ENCODE peak calls at places on chromosome 22, in nine cellular contexts. V is left ventricle myocardium inferior; C is erythroblast; D is fibroblast of the conjunctiva; G is HT1080; S is pulmonary artery endothelial cell; O is LHCN-M2; K is stimulated activated CD8-positive, alpha-beta memory T cell treated with anti-CD3 and anti-CD28 coated beads, Interleukin-2, amount 100 ng/mL, for 1 hour; M is NCI-H510A. J is an unnamed sample.

GRCh38 chr22:39194098-39194497 is 41.6 kb upstream of the CBX7 start:
- DNase-seq in V (no peak), C (no peak), D (no peak), G (no peak), S (no peak), O (no peak), K (no peak), M (no peak), J (no peak)

GRCh38 chr22:26385164-26385563 is 43.9 kb upstream of the ASPHD2 start:
- DNase-seq in V (no peak), C (no peak), D (no peak), G (no peak), S (no peak), O (peak), K (no peak), M (no peak), J (no peak)

GRCh38 chr22:29078036-29078868 is 5.4 kb downstream of the KREMEN1 start:
- DNase-seq in V (no peak), C (no peak), D (no peak), G (no peak), S (no peak), O (peak), K (no peak), M (peak), J (no peak)

GRCh38 chr22:29479417-29480261 is at the start of gene NEFH:
- DNase-seq in V (no peak), C (no peak), D (no peak), G (no peak), S (no peak), O (no peak), K (no peak), M (peak), J (no peak)

GRCh38 chr22:27641049-27641790 is 160.3 kb downstream of the MN1 start:
- DNase-seq in V (no peak), C (peak), D (no peak), G (no peak), S (no peak), O (no peak), K (no peak), M (no peak), J (no peak)

GRCh38 chr22:24410110-24410856 is 17.1 kb upstream of the ADORA2A start:
- DNase-seq in V (no peak), C (no peak), D (no peak), G (peak), S (no peak), O (peak), K (no peak), M (no peak), J (peak)

GRCh38 chr22:28983788-28984441 is 77.7 kb downstream of the C22orf31 start:
- DNase-seq in V (no peak), C (no peak), D (no peak), G (no peak), S (no peak), O (peak), K (no peak), M (no peak), J (no peak)

GRCh38 chr22:23212061-23213030 is 32.0 kb downstream of the BCR start:
- DNase-seq in V (no peak), C (no peak), D (no peak), G (no peak), S (no peak), O (peak), K (no peak), M (peak), J (no peak)

GRCh38 chr22:24588756-24589481 is 4.0 kb downstream of the LRRC75B start:
- DNase-seq in V (no peak), C (no peak), D (no peak), G (no peak), S (no peak), O (no peak), K (no peak), M (no peak), J (no peak)

GRCh38 chr22:40401532-40401931 is 31.1 kb downstream of the SGSM3 start:
- DNase-seq in V (no peak), C (no peak), D (no peak), G (no peak), S (no peak), O (no peak), K (peak), M (no peak), J (no peak)

GRCh38 chr22:38191115-38191514 is 9.5 kb upstream of the PLA2G6 start:
- DNase-seq in V (no peak), C (no peak), D (no peak), G (no peak), S (no peak), O (no peak), K (no peak), M (no peak), J (no peak)

GRCh38 chr22:40044102-40044869 is 49.5 kb downstream of the FAM83F start:
- DNase-seq in V (peak), C (peak), D (peak), G (peak), S (peak), O (peak), K (peak), M (peak), J (peak)

GRCh38 chr22:20567993-20568417 is 60.6 kb downstream of the MED15 start:
- DNase-seq in V (peak), C (no peak), D (peak), G (peak), S (no peak), O (peak), K (no peak), M (no peak), J (no peak)

GRCh38 chr22:35568751-35569725 is 28.4 kb downstream of the RASD2 start:
- DNase-seq in V (no peak), C (no peak), D (no peak), G (no peak), S (no peak), O (no peak), K (no peak), M (peak), J (no peak)

GRCh38 chr22:33986167-33986771 is 66.0 kb upstream of the LARGE1 start:
- DNase-seq in V (no peak), C (no peak), D (no peak), G (no peak), S (no peak), O (no peak), K (no peak), M (no peak), J (peak)

GRCh38 chr22:25747245-25747944 is 5.4 kb downstream of the MYO18B start:
- DNase-seq in V (no peak), C (peak), D (peak), G (peak), S (peak), O (peak), K (no peak), M (no peak), J (no peak)

J was measured in GM13977.